ENCODE peak calls at places on chromosomes 1 and 21, in seven cellular contexts. One of them, this sample, is unnamed.

GRCh38 chr1:156291226-156292061 is 4.0 kb downstream of the GLMP start:
- DNase-seq in cerebellar cortex: peak
- DNase-seq in BJ: peak
- DNase-seq in nephron progenitor cell: peak
- DNase-seq in astrocyte: peak
- DNase-seq in NCI-H2081: peak
- DNase-seq in H9: peak
- DNase-seq in this sample: peak

GRCh38 chr1:163877016-163877415 is 555.3 kb downstream of the NUF2 start:
- DNase-seq in BJ: peak
- DNase-seq in H9: no peak
- DNase-seq in NCI-H2081: no peak
- DNase-seq in cerebellar cortex: no peak
- DNase-seq in astrocyte: peak
- DNase-seq in nephron progenitor cell: no peak
- DNase-seq in this sample: no peak

GRCh38 chr1:158180741-158181576 is at the start of gene CD1D:
- DNase-seq in nephron progenitor cell: peak
- DNase-seq in H9: peak
- DNase-seq in astrocyte: no peak
- DNase-seq in NCI-H2081: no peak
- DNase-seq in BJ: no peak
- DNase-seq in cerebellar cortex: no peak
- DNase-seq in this sample: no peak

GRCh38 chr1:224929335-224930237 is at the start of gene DNAH14:
- DNase-seq in BJ: peak
- DNase-seq in cerebellar cortex: peak
- DNase-seq in NCI-H2081: peak
- DNase-seq in H9: peak
- DNase-seq in nephron progenitor cell: peak
- DNase-seq in astrocyte: peak
- DNase-seq in this sample: peak

GRCh38 chr1:152533327-152533938 is 19.2 kb downstream of the CRCT1 start:
- DNase-seq in astrocyte: no peak
- DNase-seq in NCI-H2081: peak
- DNase-seq in H9: no peak
- DNase-seq in nephron progenitor cell: no peak
- DNase-seq in BJ: no peak
- DNase-seq in cerebellar cortex: peak
- DNase-seq in this sample: peak

GRCh38 chr1:243842978-243843490 is 7.0 kb downstream of the AKT3 start:
- DNase-seq in cerebellar cortex: no peak
- DNase-seq in nephron progenitor cell: no peak
- DNase-seq in astrocyte: peak
- DNase-seq in BJ: peak
- DNase-seq in H9: no peak
- DNase-seq in NCI-H2081: no peak
- DNase-seq in this sample: no peak

GRCh38 chr1:226643167-226643566 is 94.6 kb downstream of the STUM start:
- DNase-seq in BJ: no peak
- DNase-seq in NCI-H2081: no peak
- DNase-seq in cerebellar cortex: no peak
- DNase-seq in H9: no peak
- DNase-seq in astrocyte: peak
- DNase-seq in nephron progenitor cell: no peak
- DNase-seq in this sample: no peak

GRCh38 chr1:30111431-30111830 is 612.0 kb downstream of the MATN1 start:
- DNase-seq in NCI-H2081: peak
- DNase-seq in astrocyte: peak
- DNase-seq in cerebellar cortex: peak
- DNase-seq in BJ: no peak
- DNase-seq in H9: peak
- DNase-seq in nephron progenitor cell: peak
- DNase-seq in this sample: peak

GRCh38 chr1:109443476-109443875 is 17.2 kb upstream of the PSMA5 start:
- DNase-seq in nephron progenitor cell: no peak
- DNase-seq in astrocyte: no peak
- DNase-seq in BJ: no peak
- DNase-seq in H9: no peak
- DNase-seq in NCI-H2081: no peak
- DNase-seq in cerebellar cortex: no peak
- DNase-seq in this sample: no peak

GRCh38 chr1:160779662-160780397 is 16.1 kb upstream of the LY9 start:
- DNase-seq in astrocyte: no peak
- DNase-seq in NCI-H2081: no peak
- DNase-seq in BJ: no peak
- DNase-seq in nephron progenitor cell: peak
- DNase-seq in cerebellar cortex: peak
- DNase-seq in H9: peak
- DNase-seq in this sample: no peak

GRCh38 chr1:30253807-30254440 is 469.5 kb downstream of the MATN1 start:
- DNase-seq in NCI-H2081: no peak
- DNase-seq in nephron progenitor cell: no peak
- DNase-seq in H9: peak
- DNase-seq in BJ: no peak
- DNase-seq in cerebellar cortex: no peak
- DNase-seq in astrocyte: no peak
- DNase-seq in this sample: no peak

GRCh38 chr1:2969011-2969869 is 52.0 kb upstream of the ACTRT2 start:
- DNase-seq in NCI-H2081: no peak
- DNase-seq in nephron progenitor cell: no peak
- DNase-seq in H9: no peak
- DNase-seq in astrocyte: no peak
- DNase-seq in cerebellar cortex: no peak
- DNase-seq in BJ: no peak
- DNase-seq in this sample: no peak

GRCh38 chr1:148333875-148334338 is 149.2 kb downstream of the PPIAL4G start:
- DNase-seq in BJ: no peak
- DNase-seq in nephron progenitor cell: no peak
- DNase-seq in cerebellar cortex: no peak
- DNase-seq in H9: no peak
- DNase-seq in NCI-H2081: peak
- DNase-seq in astrocyte: no peak
- DNase-seq in this sample: no peak

GRCh38 chr1:210236840-210237409 is 4.3 kb downstream of the SERTAD4 start:
- DNase-seq in NCI-H2081: no peak
- DNase-seq in H9: no peak
- DNase-seq in BJ: no peak
- DNase-seq in cerebellar cortex: peak
- DNase-seq in nephron progenitor cell: no peak
- DNase-seq in astrocyte: peak
- DNase-seq in this sample: no peak

GRCh38 chr1:243409284-243409683 is 153.4 kb downstream of the SDCCAG8 start:
- DNase-seq in nephron progenitor cell: no peak
- DNase-seq in H9: no peak
- DNase-seq in cerebellar cortex: no peak
- DNase-seq in BJ: no peak
- DNase-seq in astrocyte: no peak
- DNase-seq in NCI-H2081: peak
- DNase-seq in this sample: no peak

GRCh38 chr1:32926562-32926961 is 25.4 kb upstream of the TMEM54 start:
- DNase-seq in BJ: no peak
- DNase-seq in nephron progenitor cell: no peak
- DNase-seq in NCI-H2081: no peak
- DNase-seq in astrocyte: no peak
- DNase-seq in cerebellar cortex: no peak
- DNase-seq in H9: no peak
- DNase-seq in this sample: no peak

GRCh38 chr1:30763654-30764248 is 6.2 kb upstream of the LAPTM5 start:
- DNase-seq in BJ: peak
- DNase-seq in NCI-H2081: no peak
- DNase-seq in nephron progenitor cell: peak
- DNase-seq in astrocyte: peak
- DNase-seq in H9: no peak
- DNase-seq in cerebellar cortex: no peak
- DNase-seq in this sample: no peak

GRCh38 chr1:95408506-95409136 is 174.6 kb downstream of the RWDD3 start:
- DNase-seq in astrocyte: no peak
- DNase-seq in NCI-H2081: peak
- DNase-seq in cerebellar cortex: no peak
- DNase-seq in BJ: no peak
- DNase-seq in nephron progenitor cell: no peak
- DNase-seq in H9: no peak
- DNase-seq in this sample: no peak

GRCh38 chr21:41346758-41347157 is 15.1 kb upstream of the MX2 start:
- DNase-seq in H9: no peak
- DNase-seq in NCI-H2081: no peak
- DNase-seq in BJ: no peak
- DNase-seq in cerebellar cortex: no peak
- DNase-seq in nephron progenitor cell: no peak
- DNase-seq in astrocyte: no peak
- DNase-seq in this sample: no peak

GRCh38 chr21:41480086-41480690 is 27.8 kb downstream of the TMPRSS2 start:
- DNase-seq in astrocyte: no peak
- DNase-seq in BJ: no peak
- DNase-seq in H9: no peak
- DNase-seq in nephron progenitor cell: no peak
- DNase-seq in NCI-H2081: no peak
- DNase-seq in cerebellar cortex: no peak
- DNase-seq in this sample: no peak

GRCh38 chr1:71047635-71048607 is at the start of gene PTGER3:
- DNase-seq in astrocyte: no peak
- DNase-seq in H9: peak
- DNase-seq in NCI-H2081: peak
- DNase-seq in nephron progenitor cell: peak
- DNase-seq in BJ: no peak
- DNase-seq in cerebellar cortex: no peak
- DNase-seq in this sample: peak

GRCh38 chr1:111620412-111620971 is 903 bp downstream of the RAP1A start:
- DNase-seq in cerebellar cortex: peak
- DNase-seq in NCI-H2081: peak
- DNase-seq in H9: no peak
- DNase-seq in BJ: no peak
- DNase-seq in astrocyte: no peak
- DNase-seq in nephron progenitor cell: no peak
- DNase-seq in this sample: no peak

GRCh38 chr1:7264101-7264500 is 478.8 kb downstream of the CAMTA1 start:
- DNase-seq in nephron progenitor cell: no peak
- DNase-seq in BJ: no peak
- DNase-seq in NCI-H2081: no peak
- DNase-seq in cerebellar cortex: no peak
- DNase-seq in H9: no peak
- DNase-seq in astrocyte: no peak
- DNase-seq in this sample: no peak

GRCh38 chr1:189305279-189305678 is 1172.4 kb downstream of the BRINP3 start:
- DNase-seq in BJ: no peak
- DNase-seq in astrocyte: no peak
- DNase-seq in H9: no peak
- DNase-seq in NCI-H2081: no peak
- DNase-seq in cerebellar cortex: no peak
- DNase-seq in nephron progenitor cell: no peak
- DNase-seq in this sample: no peak

GRCh38 chr1:176187001-176187400 is 20.1 kb downstream of the COP1 start:
- DNase-seq in astrocyte: no peak
- DNase-seq in NCI-H2081: no peak
- DNase-seq in H9: no peak
- DNase-seq in BJ: no peak
- DNase-seq in cerebellar cortex: no peak
- DNase-seq in nephron progenitor cell: no peak
- DNase-seq in this sample: no peak

GRCh38 chr1:154574715-154575114 is 7.1 kb downstream of the CHRNB2 start:
- DNase-seq in astrocyte: no peak
- DNase-seq in H9: no peak
- DNase-seq in nephron progenitor cell: no peak
- DNase-seq in cerebellar cortex: peak
- DNase-seq in NCI-H2081: peak
- DNase-seq in BJ: no peak
- DNase-seq in this sample: peak

GRCh38 chr21:34558166-34558565 is 46.2 kb upstream of the KCNE1 start:
- DNase-seq in astrocyte: no peak
- DNase-seq in cerebellar cortex: no peak
- DNase-seq in nephron progenitor cell: no peak
- DNase-seq in H9: no peak
- DNase-seq in NCI-H2081: no peak
- DNase-seq in BJ: no peak
- DNase-seq in this sample: no peak

GRCh38 chr1:31725777-31726535 is 22.1 kb upstream of the COL16A1 start:
- DNase-seq in NCI-H2081: peak
- DNase-seq in nephron progenitor cell: no peak
- DNase-seq in BJ: no peak
- DNase-seq in cerebellar cortex: no peak
- DNase-seq in astrocyte: no peak
- DNase-seq in H9: no peak
- DNase-seq in this sample: peak

GRCh38 chr1:26302733-26303405 is 3.6 kb downstream of the UBXN11 start:
- DNase-seq in astrocyte: peak
- DNase-seq in H9: no peak
- DNase-seq in nephron progenitor cell: no peak
- DNase-seq in BJ: no peak
- DNase-seq in cerebellar cortex: no peak
- DNase-seq in NCI-H2081: no peak
- DNase-seq in this sample: no peak

This sample was measured in DMS153.